ENCODE peak calls at places on chromosome 22, in four cellular contexts. C is GM12878, Q is HepG2, J is H1. O is an unnamed sample.

GRCh38 chr22:50082961-50083461 is 2.2 kb downstream of the MLC1 start:
- DNase-seq in J (no peak), Q (peak; percentile 44), C (no peak), O (peak; percentile 38)

GRCh38 chr22:32502346-32502745 is 27.7 kb downstream of the FBXO7 start:
- DNase-seq in J (no peak), C (no peak), Q (no peak), O (no peak)

GRCh38 chr22:19132153-19132552 is 1.0 kb downstream of the TSSK2 start:
- DNase-seq in Q (no peak), C (no peak), J (no peak), O (no peak)

GRCh38 chr22:50281957-50282356 is 11.8 kb upstream of the MAPK11 start:
- DNase-seq in J (no peak), C (no peak), Q (no peak), O (no peak)

GRCh38 chr22:36475341-36475740 is 6.1 kb downstream of the TXN2 start:
- DNase-seq in C (no peak), Q (no peak), J (no peak), O (no peak)

GRCh38 chr22:43827926-43828710 is 16.0 kb upstream of the EFCAB6 start:
- DNase-seq in C (no peak), J (no peak), Q (no peak), O (no peak)

GRCh38 chr22:30025187-30025586 is 55.1 kb upstream of the HORMAD2 start:
- DNase-seq in C (no peak), Q (no peak), J (no peak), O (no peak)

GRCh38 chr22:31537019-31537535 is 40.7 kb downstream of the SFI1 start:
- DNase-seq in Q (no peak), C (peak; percentile 79), J (no peak), O (no peak)

GRCh38 chr22:35893698-35894097 is 134.9 kb downstream of the RBFOX2 start:
- DNase-seq in Q (no peak), J (no peak), C (no peak), O (no peak)

GRCh38 chr22:45225732-45226560 is 14.7 kb downstream of the KIAA0930 start:
- DNase-seq in Q (peak; percentile 25), C (no peak), J (no peak), O (no peak)

GRCh38 chr22:19648419-19648929 is 65.8 kb upstream of the SEPTIN5 start:
- DNase-seq in C (no peak), J (no peak), Q (no peak), O (no peak)

DNA sequence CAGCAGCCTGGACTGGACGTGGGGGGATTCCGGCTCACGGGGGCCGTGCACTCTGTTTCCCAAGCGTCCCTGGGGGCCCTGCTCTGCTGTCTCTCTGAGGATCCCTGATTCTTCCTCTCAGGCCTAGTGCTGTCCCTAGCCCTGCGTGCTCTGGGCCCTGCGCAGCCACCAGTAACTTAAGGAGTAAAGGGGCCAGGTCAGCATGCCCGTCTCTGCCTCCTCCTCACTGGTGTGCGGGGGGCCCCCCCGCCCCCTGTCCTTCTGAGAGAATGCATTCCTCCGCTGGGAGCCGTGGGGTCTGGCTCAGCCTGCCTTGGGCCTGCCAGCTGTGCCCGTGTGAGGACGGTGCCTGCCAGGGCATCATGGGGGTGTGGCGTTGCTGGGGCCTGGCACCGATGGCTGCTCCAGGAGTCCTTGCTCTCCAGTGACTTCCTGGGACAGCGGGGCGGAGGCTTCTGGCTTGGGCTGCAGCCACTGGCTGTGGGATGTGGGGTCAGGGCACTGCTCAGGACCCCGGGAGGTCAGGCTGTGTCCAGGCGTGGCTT is 429.7 kb downstream of the TBC1D22A start:
- DNase-seq in Q (no peak), J (no peak), C (no peak), O (no peak)
- TF ChIP-seq TCF12 in Q (no peak), J (no peak), C (no peak), O (no peak)

GRCh38 chr22:46359362-46359761 is 23.8 kb downstream of the TRMU start:
- DNase-seq in C (no peak), Q (no peak), J (no peak), O (no peak)

GRCh38 chr22:46358766-46359165 is 23.3 kb downstream of the TRMU start:
- DNase-seq in C (no peak), Q (no peak), J (no peak), O (no peak)

GRCh38 chr22:46361861-46362220 is 26.3 kb downstream of the TRMU start:
- DNase-seq in Q (no peak), C (no peak), J (no peak), O (no peak)

GRCh38 chr22:46360891-46361290 is 25.4 kb downstream of the TRMU start:
- DNase-seq in J (no peak), Q (no peak), C (no peak), O (no peak)

DNA sequence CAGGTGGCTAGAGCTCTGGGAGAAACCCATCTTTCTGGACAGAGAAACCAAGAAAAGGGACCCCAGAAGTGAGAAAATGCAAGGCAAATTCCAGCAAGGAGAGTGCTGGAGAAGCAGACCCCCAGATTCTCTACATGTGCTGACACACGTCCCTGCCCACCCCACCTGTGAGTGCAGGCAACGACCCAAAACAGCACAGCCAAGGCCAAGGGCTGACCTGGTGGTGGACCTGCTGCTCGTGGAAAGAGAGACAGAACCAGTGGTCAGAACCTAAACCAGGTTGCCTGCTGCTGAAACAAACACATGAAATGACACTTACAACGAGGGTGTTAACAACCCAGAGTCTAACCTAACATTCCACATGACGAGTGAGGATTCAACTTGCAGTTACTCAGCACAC is 24.6 kb downstream of the TRMU start:
- DNase-seq in J (no peak), Q (no peak), C (no peak), O (no peak)
- TF ChIP-seq TCF12 in J (no peak), Q (no peak), C (no peak), O (no peak)

GRCh38 chr22:48950151-48950915 is 877.3 kb downstream of the BRD1 start:
- DNase-seq in J (no peak), C (no peak), Q (no peak), O (no peak)
- TF ChIP-seq TCF12 in J (no peak), C (no peak), Q (no peak), O (no peak)

GRCh38 chr22:28440517-28441366 is 238.9 kb downstream of the TTC28 start:
- DNase-seq in Q (no peak), C (no peak), J (no peak), O (peak; percentile 29)

GRCh38 chr22:28442264-28442950 is 237.2 kb downstream of the TTC28 start:
- DNase-seq in Q (peak; percentile 74), C (no peak), J (peak; percentile 69), O (peak; percentile 91)

GRCh38 chr22:28444659-28445058 is 235.0 kb downstream of the TTC28 start:
- DNase-seq in Q (no peak), J (no peak), C (no peak), O (no peak)

GRCh38 chr22:28442951-28443876 is 236.4 kb downstream of the TTC28 start:
- DNase-seq in J (peak; percentile 41), C (no peak), Q (peak; percentile 20), O (peak; percentile 66)

GRCh38 chr22:28441720-28442263 is 237.8 kb downstream of the TTC28 start:
- DNase-seq in J (no peak), Q (peak; percentile 73), C (no peak), O (peak; percentile 27)
- TF ChIP-seq TCF12 in J (no peak), Q (no peak), C (no peak), O (no peak)

GRCh38 chr22:27438271-27438980 is 363.1 kb downstream of the MN1 start:
- DNase-seq in Q (no peak), C (no peak), J (no peak), O (peak; percentile 75)
- TF ChIP-seq TCF12 in Q (no peak), C (no peak), J (no peak), O (no peak)

GRCh38 chr22:39634530-39635399 is 64.2 kb downstream of the CACNA1I start:
- DNase-seq in Q (peak; percentile 12), J (no peak), C (no peak), O (no peak)
- TF ChIP-seq TCF12 in Q (no peak), J (no peak), C (no peak), O (no peak)